ENCODE peak calls at places on chromosomes 7 and 10, in seven cellular contexts. One of them, this sample, is unnamed.

GRCh38 chr10:4081691-4082111 is 296.7 kb upstream of the KLF6 start:
- DNase-seq in AG08396: no peak
- DNase-seq in NCI-H1092 treated with DMSO at 0.1 percent for 48 hours: no peak
- DNase-seq in astrocyte of the hippocampus: peak
- DNase-seq in effector CD4-positive, alpha-beta T cell: no peak
- DNase-seq in psoas muscle: peak
- DNase-seq in HFF-Myc: no peak
- DNase-seq in this sample: no peak

GRCh38 chr10:80496555-80497172 is 41.0 kb upstream of the SH2D4B start:
- DNase-seq in AG08396: no peak
- DNase-seq in NCI-H1092 treated with DMSO at 0.1 percent for 48 hours: no peak
- DNase-seq in astrocyte of the hippocampus: no peak
- DNase-seq in effector CD4-positive, alpha-beta T cell: no peak
- DNase-seq in psoas muscle: no peak
- DNase-seq in HFF-Myc: no peak
- DNase-seq in this sample: no peak

GRCh38 chr10:75211007-75211735 is 575 bp downstream of the VDAC2 start:
- DNase-seq in AG08396: peak
- DNase-seq in NCI-H1092 treated with DMSO at 0.1 percent for 48 hours: no peak
- DNase-seq in astrocyte of the hippocampus: peak
- DNase-seq in effector CD4-positive, alpha-beta T cell: peak
- DNase-seq in psoas muscle: no peak
- DNase-seq in HFF-Myc: no peak
- DNase-seq in this sample: no peak

GRCh38 chr7:115914951-115915350 is 115.6 kb downstream of the TFEC start:
- DNase-seq in AG08396: no peak
- DNase-seq in NCI-H1092 treated with DMSO at 0.1 percent for 48 hours: no peak
- DNase-seq in astrocyte of the hippocampus: no peak
- DNase-seq in effector CD4-positive, alpha-beta T cell: no peak
- DNase-seq in psoas muscle: no peak
- DNase-seq in HFF-Myc: no peak
- DNase-seq in this sample: no peak

GRCh38 chr7:31747553-31747952 is 60.5 kb downstream of the PPP1R17 start:
- DNase-seq in AG08396: no peak
- DNase-seq in NCI-H1092 treated with DMSO at 0.1 percent for 48 hours: no peak
- DNase-seq in astrocyte of the hippocampus: no peak
- DNase-seq in effector CD4-positive, alpha-beta T cell: no peak
- DNase-seq in psoas muscle: no peak
- DNase-seq in HFF-Myc: no peak
- DNase-seq in this sample: no peak

GRCh38 chr7:23106801-23107713 is 1.5 kb downstream of the KLHL7 start:
- DNase-seq in AG08396: no peak
- DNase-seq in NCI-H1092 treated with DMSO at 0.1 percent for 48 hours: peak
- DNase-seq in astrocyte of the hippocampus: peak
- DNase-seq in effector CD4-positive, alpha-beta T cell: no peak
- DNase-seq in psoas muscle: no peak
- DNase-seq in HFF-Myc: no peak
- DNase-seq in this sample: no peak

GRCh38 chr10:101650841-101651240 is 44.1 kb downstream of the FBXW4 start:
- DNase-seq in AG08396: no peak
- DNase-seq in NCI-H1092 treated with DMSO at 0.1 percent for 48 hours: no peak
- DNase-seq in astrocyte of the hippocampus: no peak
- DNase-seq in effector CD4-positive, alpha-beta T cell: no peak
- DNase-seq in psoas muscle: no peak
- DNase-seq in HFF-Myc: no peak
- DNase-seq in this sample: no peak

GRCh38 chr7:92075455-92076158 is 58.7 kb downstream of the CYP51A1 start:
- DNase-seq in AG08396: no peak
- DNase-seq in NCI-H1092 treated with DMSO at 0.1 percent for 48 hours: no peak
- DNase-seq in astrocyte of the hippocampus: no peak
- DNase-seq in effector CD4-positive, alpha-beta T cell: no peak
- DNase-seq in psoas muscle: no peak
- DNase-seq in HFF-Myc: no peak
- DNase-seq in this sample: no peak

GRCh38 chr7:45150199-45150598 is 7.4 kb upstream of the RAMP3 start:
- DNase-seq in AG08396: no peak
- DNase-seq in NCI-H1092 treated with DMSO at 0.1 percent for 48 hours: no peak
- DNase-seq in astrocyte of the hippocampus: no peak
- DNase-seq in effector CD4-positive, alpha-beta T cell: no peak
- DNase-seq in psoas muscle: no peak
- DNase-seq in HFF-Myc: no peak
- DNase-seq in this sample: no peak

GRCh38 chr7:28072876-28073514 is 107.6 kb downstream of the JAZF1 start:
- DNase-seq in AG08396: no peak
- DNase-seq in NCI-H1092 treated with DMSO at 0.1 percent for 48 hours: no peak
- DNase-seq in astrocyte of the hippocampus: no peak
- DNase-seq in effector CD4-positive, alpha-beta T cell: no peak
- DNase-seq in psoas muscle: no peak
- DNase-seq in HFF-Myc: no peak
- DNase-seq in this sample: no peak

GRCh38 chr10:130301026-130301892 is 165.1 kb downstream of the GLRX3 start:
- DNase-seq in AG08396: no peak
- DNase-seq in NCI-H1092 treated with DMSO at 0.1 percent for 48 hours: peak
- DNase-seq in astrocyte of the hippocampus: no peak
- DNase-seq in effector CD4-positive, alpha-beta T cell: peak
- DNase-seq in psoas muscle: no peak
- DNase-seq in HFF-Myc: no peak
- DNase-seq in this sample: peak

GRCh38 chr7:148153611-148154010 is 437.0 kb upstream of the C7orf33 start:
- DNase-seq in AG08396: no peak
- DNase-seq in NCI-H1092 treated with DMSO at 0.1 percent for 48 hours: peak
- DNase-seq in astrocyte of the hippocampus: peak
- DNase-seq in effector CD4-positive, alpha-beta T cell: no peak
- DNase-seq in psoas muscle: peak
- DNase-seq in HFF-Myc: no peak
- DNase-seq in this sample: no peak

GRCh38 chr7:29921404-29922010 is 68.1 kb downstream of the SCRN1 start:
- DNase-seq in AG08396: peak
- DNase-seq in NCI-H1092 treated with DMSO at 0.1 percent for 48 hours: peak
- DNase-seq in astrocyte of the hippocampus: peak
- DNase-seq in effector CD4-positive, alpha-beta T cell: peak
- DNase-seq in psoas muscle: no peak
- DNase-seq in HFF-Myc: peak
- DNase-seq in this sample: no peak

GRCh38 chr7:16078076-16078952 is 343.0 kb downstream of the CRPPA start:
- DNase-seq in AG08396: no peak
- DNase-seq in NCI-H1092 treated with DMSO at 0.1 percent for 48 hours: peak
- DNase-seq in astrocyte of the hippocampus: peak
- DNase-seq in effector CD4-positive, alpha-beta T cell: no peak
- DNase-seq in psoas muscle: no peak
- DNase-seq in HFF-Myc: peak
- DNase-seq in this sample: no peak

GRCh38 chr10:60429084-60429849 is 39.6 kb upstream of the ANK3 start:
- DNase-seq in AG08396: no peak
- DNase-seq in NCI-H1092 treated with DMSO at 0.1 percent for 48 hours: no peak
- DNase-seq in astrocyte of the hippocampus: no peak
- DNase-seq in effector CD4-positive, alpha-beta T cell: no peak
- DNase-seq in psoas muscle: no peak
- DNase-seq in HFF-Myc: no peak
- DNase-seq in this sample: no peak

GRCh38 chr7:10708447-10708846 is 265.2 kb upstream of the PHF14 start:
- DNase-seq in AG08396: no peak
- DNase-seq in NCI-H1092 treated with DMSO at 0.1 percent for 48 hours: peak
- DNase-seq in astrocyte of the hippocampus: peak
- DNase-seq in effector CD4-positive, alpha-beta T cell: no peak
- DNase-seq in psoas muscle: no peak
- DNase-seq in HFF-Myc: no peak
- DNase-seq in this sample: no peak

GRCh38 chr7:47970750-47971149 is 8.7 kb downstream of the HUS1 start:
- DNase-seq in AG08396: no peak
- DNase-seq in NCI-H1092 treated with DMSO at 0.1 percent for 48 hours: no peak
- DNase-seq in astrocyte of the hippocampus: no peak
- DNase-seq in effector CD4-positive, alpha-beta T cell: no peak
- DNase-seq in psoas muscle: no peak
- DNase-seq in HFF-Myc: no peak
- DNase-seq in this sample: no peak

GRCh38 chr7:20288036-20288435 is 42.7 kb upstream of the ITGB8 start:
- DNase-seq in AG08396: no peak
- DNase-seq in NCI-H1092 treated with DMSO at 0.1 percent for 48 hours: no peak
- DNase-seq in astrocyte of the hippocampus: peak
- DNase-seq in effector CD4-positive, alpha-beta T cell: no peak
- DNase-seq in psoas muscle: no peak
- DNase-seq in HFF-Myc: no peak
- DNase-seq in this sample: no peak

GRCh38 chr7:30956704-30957103 is 7.0 kb upstream of the GHRHR start:
- DNase-seq in AG08396: no peak
- DNase-seq in NCI-H1092 treated with DMSO at 0.1 percent for 48 hours: no peak
- DNase-seq in astrocyte of the hippocampus: no peak
- DNase-seq in effector CD4-positive, alpha-beta T cell: no peak
- DNase-seq in psoas muscle: no peak
- DNase-seq in HFF-Myc: no peak
- DNase-seq in this sample: no peak

GRCh38 chr10:55782181-55782580 is 578.9 kb downstream of the ZWINT start:
- DNase-seq in AG08396: no peak
- DNase-seq in NCI-H1092 treated with DMSO at 0.1 percent for 48 hours: no peak
- DNase-seq in astrocyte of the hippocampus: no peak
- DNase-seq in effector CD4-positive, alpha-beta T cell: no peak
- DNase-seq in psoas muscle: no peak
- DNase-seq in HFF-Myc: no peak
- DNase-seq in this sample: no peak

GRCh38 chr10:66627156-66627555 is 298.7 kb upstream of the LRRTM3 start:
- DNase-seq in AG08396: no peak
- DNase-seq in NCI-H1092 treated with DMSO at 0.1 percent for 48 hours: no peak
- DNase-seq in astrocyte of the hippocampus: peak
- DNase-seq in effector CD4-positive, alpha-beta T cell: no peak
- DNase-seq in psoas muscle: no peak
- DNase-seq in HFF-Myc: no peak
- DNase-seq in this sample: no peak